ENCODE peak calls at places on chromosome 16, in ten cellular contexts. One of them, this sample, is unnamed.

GRCh38 chr16:50607051-50607431 is 58.8 kb downstream of the NKD1 start:
- DNase-seq in nephron progenitor cell: no peak
- DNase-seq in fibroblast of mammary gland: no peak
- DNase-seq in AG08396: no peak
- DNase-seq in fibroblast of the conjunctiva: no peak
- DNase-seq in iris pigment epithelial cell: no peak
- DNase-seq in stimulated activated naive CD8-positive, alpha-beta T cell treated with anti-CD3 and anti-CD28 coated beads, Interleukin-15, amount 100 ng/mL, for 72 hours: no peak
- DNase-seq in ovary: no peak
- DNase-seq in stimulated activated CD4-positive, alpha-beta T cell treated with anti-CD3 and anti-CD28 coated beads, TNF-alpha, amount 100 ng/mL, for 48 hours: no peak
- DNase-seq in ascending aorta: no peak
- DNase-seq in this sample: no peak

GRCh38 chr16:87350681-87351319 is 32.8 kb downstream of the FBXO31 start:
- DNase-seq in stimulated activated CD4-positive, alpha-beta T cell treated with anti-CD3 and anti-CD28 coated beads, TNF-alpha, amount 100 ng/mL, for 48 hours: no peak
- DNase-seq in ovary: no peak
- DNase-seq in ascending aorta: no peak
- DNase-seq in fibroblast of the conjunctiva: no peak
- DNase-seq in fibroblast of mammary gland: peak
- DNase-seq in AG08396: peak
- DNase-seq in iris pigment epithelial cell: no peak
- DNase-seq in nephron progenitor cell: no peak
- DNase-seq in stimulated activated naive CD8-positive, alpha-beta T cell treated with anti-CD3 and anti-CD28 coated beads, Interleukin-15, amount 100 ng/mL, for 72 hours: no peak
- DNase-seq in this sample: peak

GRCh38 chr16:66569131-66569530 is 2.9 kb downstream of the CMTM1 start:
- DNase-seq in iris pigment epithelial cell: peak
- DNase-seq in stimulated activated CD4-positive, alpha-beta T cell treated with anti-CD3 and anti-CD28 coated beads, TNF-alpha, amount 100 ng/mL, for 48 hours: no peak
- DNase-seq in fibroblast of mammary gland: peak
- DNase-seq in ovary: no peak
- DNase-seq in AG08396: peak
- DNase-seq in fibroblast of the conjunctiva: no peak
- DNase-seq in nephron progenitor cell: no peak
- DNase-seq in stimulated activated naive CD8-positive, alpha-beta T cell treated with anti-CD3 and anti-CD28 coated beads, Interleukin-15, amount 100 ng/mL, for 72 hours: no peak
- DNase-seq in ascending aorta: no peak
- DNase-seq in this sample: no peak

GRCh38 chr16:82082543-82083244 is 47.6 kb downstream of the HSD17B2 start:
- DNase-seq in fibroblast of the conjunctiva: no peak
- DNase-seq in iris pigment epithelial cell: peak
- DNase-seq in AG08396: peak
- DNase-seq in ascending aorta: no peak
- DNase-seq in stimulated activated CD4-positive, alpha-beta T cell treated with anti-CD3 and anti-CD28 coated beads, TNF-alpha, amount 100 ng/mL, for 48 hours: no peak
- DNase-seq in fibroblast of mammary gland: peak
- DNase-seq in stimulated activated naive CD8-positive, alpha-beta T cell treated with anti-CD3 and anti-CD28 coated beads, Interleukin-15, amount 100 ng/mL, for 72 hours: peak
- DNase-seq in ovary: no peak
- DNase-seq in nephron progenitor cell: no peak
- DNase-seq in this sample: no peak

GRCh38 chr16:31357324-31358156 is 2.6 kb downstream of the ITGAX start:
- DNase-seq in nephron progenitor cell: no peak
- DNase-seq in ovary: no peak
- DNase-seq in iris pigment epithelial cell: no peak
- DNase-seq in fibroblast of mammary gland: peak
- DNase-seq in ascending aorta: no peak
- DNase-seq in stimulated activated CD4-positive, alpha-beta T cell treated with anti-CD3 and anti-CD28 coated beads, TNF-alpha, amount 100 ng/mL, for 48 hours: no peak
- DNase-seq in fibroblast of the conjunctiva: no peak
- DNase-seq in AG08396: no peak
- DNase-seq in stimulated activated naive CD8-positive, alpha-beta T cell treated with anti-CD3 and anti-CD28 coated beads, Interleukin-15, amount 100 ng/mL, for 72 hours: no peak
- DNase-seq in this sample: no peak

GRCh38 chr16:66649636-66650205 is 45.2 kb downstream of the CMTM3 start:
- DNase-seq in fibroblast of mammary gland: no peak
- DNase-seq in stimulated activated naive CD8-positive, alpha-beta T cell treated with anti-CD3 and anti-CD28 coated beads, Interleukin-15, amount 100 ng/mL, for 72 hours: no peak
- DNase-seq in stimulated activated CD4-positive, alpha-beta T cell treated with anti-CD3 and anti-CD28 coated beads, TNF-alpha, amount 100 ng/mL, for 48 hours: no peak
- DNase-seq in AG08396: no peak
- DNase-seq in ascending aorta: no peak
- DNase-seq in ovary: no peak
- DNase-seq in fibroblast of the conjunctiva: no peak
- DNase-seq in nephron progenitor cell: no peak
- DNase-seq in iris pigment epithelial cell: no peak
- DNase-seq in this sample: no peak

GRCh38 chr16:89257757-89258465 is 40.4 kb downstream of the ZNF778 start:
- DNase-seq in ovary: no peak
- DNase-seq in ascending aorta: no peak
- DNase-seq in fibroblast of mammary gland: no peak
- DNase-seq in iris pigment epithelial cell: no peak
- DNase-seq in fibroblast of the conjunctiva: no peak
- DNase-seq in stimulated activated naive CD8-positive, alpha-beta T cell treated with anti-CD3 and anti-CD28 coated beads, Interleukin-15, amount 100 ng/mL, for 72 hours: no peak
- DNase-seq in AG08396: no peak
- DNase-seq in nephron progenitor cell: no peak
- DNase-seq in stimulated activated CD4-positive, alpha-beta T cell treated with anti-CD3 and anti-CD28 coated beads, TNF-alpha, amount 100 ng/mL, for 48 hours: no peak
- DNase-seq in this sample: no peak

GRCh38 chr16:29849505-29849904 is 13.5 kb downstream of the CDIPT start:
- DNase-seq in ovary: no peak
- DNase-seq in nephron progenitor cell: peak
- DNase-seq in stimulated activated naive CD8-positive, alpha-beta T cell treated with anti-CD3 and anti-CD28 coated beads, Interleukin-15, amount 100 ng/mL, for 72 hours: no peak
- DNase-seq in stimulated activated CD4-positive, alpha-beta T cell treated with anti-CD3 and anti-CD28 coated beads, TNF-alpha, amount 100 ng/mL, for 48 hours: no peak
- DNase-seq in ascending aorta: no peak
- DNase-seq in AG08396: no peak
- DNase-seq in iris pigment epithelial cell: no peak
- DNase-seq in fibroblast of mammary gland: no peak
- DNase-seq in fibroblast of the conjunctiva: no peak
- DNase-seq in this sample: no peak

GRCh38 chr16:4261557-4262172 is 11.2 kb downstream of the TFAP4 start:
- DNase-seq in ovary: peak
- DNase-seq in fibroblast of mammary gland: peak
- DNase-seq in fibroblast of the conjunctiva: no peak
- DNase-seq in AG08396: peak
- DNase-seq in iris pigment epithelial cell: no peak
- DNase-seq in ascending aorta: no peak
- DNase-seq in nephron progenitor cell: peak
- DNase-seq in stimulated activated naive CD8-positive, alpha-beta T cell treated with anti-CD3 and anti-CD28 coated beads, Interleukin-15, amount 100 ng/mL, for 72 hours: peak
- DNase-seq in stimulated activated CD4-positive, alpha-beta T cell treated with anti-CD3 and anti-CD28 coated beads, TNF-alpha, amount 100 ng/mL, for 48 hours: peak
- DNase-seq in this sample: no peak

GRCh38 chr16:405548-406506 is 4.1 kb downstream of the DECR2 start:
- DNase-seq in fibroblast of mammary gland: no peak
- DNase-seq in nephron progenitor cell: no peak
- DNase-seq in AG08396: no peak
- DNase-seq in stimulated activated CD4-positive, alpha-beta T cell treated with anti-CD3 and anti-CD28 coated beads, TNF-alpha, amount 100 ng/mL, for 48 hours: no peak
- DNase-seq in ascending aorta: no peak
- DNase-seq in ovary: no peak
- DNase-seq in stimulated activated naive CD8-positive, alpha-beta T cell treated with anti-CD3 and anti-CD28 coated beads, Interleukin-15, amount 100 ng/mL, for 72 hours: no peak
- DNase-seq in iris pigment epithelial cell: no peak
- DNase-seq in fibroblast of the conjunctiva: no peak
- DNase-seq in this sample: no peak

GRCh38 chr16:79612207-79612606 is 11.7 kb upstream of the MAF start:
- DNase-seq in ovary: no peak
- DNase-seq in ascending aorta: no peak
- DNase-seq in AG08396: no peak
- DNase-seq in iris pigment epithelial cell: no peak
- DNase-seq in fibroblast of mammary gland: peak
- DNase-seq in stimulated activated CD4-positive, alpha-beta T cell treated with anti-CD3 and anti-CD28 coated beads, TNF-alpha, amount 100 ng/mL, for 48 hours: no peak
- DNase-seq in stimulated activated naive CD8-positive, alpha-beta T cell treated with anti-CD3 and anti-CD28 coated beads, Interleukin-15, amount 100 ng/mL, for 72 hours: no peak
- DNase-seq in fibroblast of the conjunctiva: no peak
- DNase-seq in nephron progenitor cell: no peak
- DNase-seq in this sample: no peak

GRCh38 chr16:59021751-59022150 is 287.6 kb upstream of the GOT2 start:
- DNase-seq in ovary: no peak
- DNase-seq in iris pigment epithelial cell: peak
- DNase-seq in fibroblast of mammary gland: peak
- DNase-seq in fibroblast of the conjunctiva: no peak
- DNase-seq in AG08396: no peak
- DNase-seq in nephron progenitor cell: no peak
- DNase-seq in ascending aorta: no peak
- DNase-seq in stimulated activated CD4-positive, alpha-beta T cell treated with anti-CD3 and anti-CD28 coated beads, TNF-alpha, amount 100 ng/mL, for 48 hours: no peak
- DNase-seq in stimulated activated naive CD8-positive, alpha-beta T cell treated with anti-CD3 and anti-CD28 coated beads, Interleukin-15, amount 100 ng/mL, for 72 hours: no peak
- DNase-seq in this sample: no peak

GRCh38 chr16:63983401-63983800 is 1138.5 kb downstream of the CDH11 start:
- DNase-seq in nephron progenitor cell: no peak
- DNase-seq in ovary: no peak
- DNase-seq in stimulated activated naive CD8-positive, alpha-beta T cell treated with anti-CD3 and anti-CD28 coated beads, Interleukin-15, amount 100 ng/mL, for 72 hours: no peak
- DNase-seq in fibroblast of mammary gland: no peak
- DNase-seq in fibroblast of the conjunctiva: no peak
- DNase-seq in stimulated activated CD4-positive, alpha-beta T cell treated with anti-CD3 and anti-CD28 coated beads, TNF-alpha, amount 100 ng/mL, for 48 hours: no peak
- DNase-seq in ascending aorta: no peak
- DNase-seq in AG08396: no peak
- DNase-seq in iris pigment epithelial cell: no peak
- DNase-seq in this sample: no peak

GRCh38 chr16:75195811-75196790 is 10.9 kb downstream of the CTRB2 start:
- DNase-seq in fibroblast of the conjunctiva: no peak
- DNase-seq in ovary: no peak
- DNase-seq in stimulated activated naive CD8-positive, alpha-beta T cell treated with anti-CD3 and anti-CD28 coated beads, Interleukin-15, amount 100 ng/mL, for 72 hours: no peak
- DNase-seq in ascending aorta: no peak
- DNase-seq in fibroblast of mammary gland: no peak
- DNase-seq in stimulated activated CD4-positive, alpha-beta T cell treated with anti-CD3 and anti-CD28 coated beads, TNF-alpha, amount 100 ng/mL, for 48 hours: no peak
- DNase-seq in AG08396: no peak
- DNase-seq in nephron progenitor cell: no peak
- DNase-seq in iris pigment epithelial cell: no peak
- DNase-seq in this sample: no peak

GRCh38 chr16:87582221-87582965 is 19.9 kb upstream of the JPH3 start:
- DNase-seq in fibroblast of the conjunctiva: peak
- DNase-seq in iris pigment epithelial cell: peak
- DNase-seq in stimulated activated CD4-positive, alpha-beta T cell treated with anti-CD3 and anti-CD28 coated beads, TNF-alpha, amount 100 ng/mL, for 48 hours: no peak
- DNase-seq in stimulated activated naive CD8-positive, alpha-beta T cell treated with anti-CD3 and anti-CD28 coated beads, Interleukin-15, amount 100 ng/mL, for 72 hours: no peak
- DNase-seq in AG08396: peak
- DNase-seq in nephron progenitor cell: no peak
- DNase-seq in ascending aorta: peak
- DNase-seq in fibroblast of mammary gland: peak
- DNase-seq in ovary: peak
- DNase-seq in this sample: no peak

GRCh38 chr16:78594191-78594590 is 494.7 kb downstream of the WWOX start:
- DNase-seq in ovary: no peak
- DNase-seq in ascending aorta: no peak
- DNase-seq in stimulated activated naive CD8-positive, alpha-beta T cell treated with anti-CD3 and anti-CD28 coated beads, Interleukin-15, amount 100 ng/mL, for 72 hours: no peak
- DNase-seq in nephron progenitor cell: no peak
- DNase-seq in fibroblast of the conjunctiva: no peak
- DNase-seq in stimulated activated CD4-positive, alpha-beta T cell treated with anti-CD3 and anti-CD28 coated beads, TNF-alpha, amount 100 ng/mL, for 48 hours: no peak
- DNase-seq in AG08396: no peak
- DNase-seq in fibroblast of mammary gland: no peak
- DNase-seq in iris pigment epithelial cell: no peak
- DNase-seq in this sample: no peak

GRCh38 chr16:50458694-50459271 is 89.4 kb upstream of the NKD1 start:
- DNase-seq in fibroblast of the conjunctiva: no peak
- DNase-seq in ascending aorta: no peak
- DNase-seq in fibroblast of mammary gland: no peak
- DNase-seq in AG08396: no peak
- DNase-seq in stimulated activated naive CD8-positive, alpha-beta T cell treated with anti-CD3 and anti-CD28 coated beads, Interleukin-15, amount 100 ng/mL, for 72 hours: no peak
- DNase-seq in ovary: no peak
- DNase-seq in stimulated activated CD4-positive, alpha-beta T cell treated with anti-CD3 and anti-CD28 coated beads, TNF-alpha, amount 100 ng/mL, for 48 hours: no peak
- DNase-seq in iris pigment epithelial cell: no peak
- DNase-seq in nephron progenitor cell: no peak
- DNase-seq in this sample: no peak